ENCODE peak calls at places on chromosomes 2 and 18, in four cellular contexts. One of them, this sample, is unnamed.

GRCh38 chr18:48781041-48781989 is 169.4 kb downstream of the SMAD7 start:
- DNase-seq in head of caudate nucleus: peak
- DNase-seq in neural progenitor cell: peak
- DNase-seq in HEK293T: peak
- DNase-seq in this sample: no peak

GRCh38 chr2:233116946-233117345 is 56.8 kb downstream of the INPP5D start:
- DNase-seq in HEK293T: no peak
- DNase-seq in neural progenitor cell: no peak
- DNase-seq in head of caudate nucleus: peak
- DNase-seq in this sample: no peak

GRCh38 chr2:112156152-112156986 is 18.2 kb downstream of the FBLN7 start:
- DNase-seq in neural progenitor cell: peak
- DNase-seq in HEK293T: no peak
- DNase-seq in head of caudate nucleus: no peak
- DNase-seq in this sample: no peak

GRCh38 chr18:5297582-5297981 is 2.1 kb upstream of the ZBTB14 start:
- DNase-seq in HEK293T: no peak
- DNase-seq in neural progenitor cell: no peak
- DNase-seq in head of caudate nucleus: no peak
- DNase-seq in this sample: no peak

GRCh38 chr2:144372484-144373195 is 147.3 kb downstream of the ZEB2 start:
- DNase-seq in head of caudate nucleus: peak
- DNase-seq in neural progenitor cell: no peak
- DNase-seq in HEK293T: no peak
- DNase-seq in this sample: no peak

GRCh38 chr2:85791704-85792565 is 38.1 kb downstream of the ATOH8 start:
- DNase-seq in head of caudate nucleus: no peak
- DNase-seq in HEK293T: no peak
- DNase-seq in neural progenitor cell: no peak
- DNase-seq in this sample: no peak

GRCh38 chr2:78780321-78780720 is 245.2 kb upstream of the REG3G start:
- DNase-seq in neural progenitor cell: no peak
- DNase-seq in head of caudate nucleus: no peak
- DNase-seq in HEK293T: no peak
- DNase-seq in this sample: no peak

GRCh38 chr18:68722807-68723206 is 7.9 kb upstream of the TMX3 start:
- DNase-seq in head of caudate nucleus: no peak
- DNase-seq in HEK293T: no peak
- DNase-seq in neural progenitor cell: no peak
- DNase-seq in this sample: no peak

GRCh38 chr18:3652380-3653262 is 202.6 kb downstream of the TGIF1 start:
- DNase-seq in neural progenitor cell: no peak
- DNase-seq in HEK293T: peak
- DNase-seq in head of caudate nucleus: no peak
- DNase-seq in this sample: no peak

GRCh38 chr18:906416-907170 is 1.9 kb downstream of the ADCYAP1 start:
- DNase-seq in HEK293T: peak
- DNase-seq in head of caudate nucleus: no peak
- DNase-seq in neural progenitor cell: peak
- DNase-seq in this sample: no peak

GRCh38 chr18:46843372-46843771 is 73.9 kb downstream of the PIAS2 start:
- DNase-seq in neural progenitor cell: no peak
- DNase-seq in head of caudate nucleus: no peak
- DNase-seq in HEK293T: no peak
- DNase-seq in this sample: no peak

GRCh38 chr18:22609642-22610041 is 191.9 kb upstream of the CTAGE1 start:
- DNase-seq in head of caudate nucleus: no peak
- DNase-seq in neural progenitor cell: peak
- DNase-seq in HEK293T: peak
- DNase-seq in this sample: no peak

GRCh38 chr2:176079851-176080539 is 3.8 kb downstream of the EVX2 start:
- DNase-seq in head of caudate nucleus: no peak
- DNase-seq in HEK293T: peak
- DNase-seq in neural progenitor cell: peak
- DNase-seq in this sample: no peak

GRCh38 chr18:11747731-11748130 is 58.7 kb downstream of the GNAL start:
- DNase-seq in HEK293T: no peak
- DNase-seq in neural progenitor cell: peak
- DNase-seq in head of caudate nucleus: peak
- DNase-seq in this sample: no peak

GRCh38 chr2:66574701-66575624 is 140.0 kb downstream of the MEIS1 start:
- DNase-seq in neural progenitor cell: peak
- DNase-seq in head of caudate nucleus: peak
- DNase-seq in HEK293T: peak
- DNase-seq in this sample: no peak

GRCh38 chr2:239093956-239094355 is 246.1 kb downstream of the TWIST2 start:
- DNase-seq in neural progenitor cell: no peak
- DNase-seq in HEK293T: no peak
- DNase-seq in head of caudate nucleus: no peak
- DNase-seq in this sample: no peak

GRCh38 chr2:240687045-240687740 is 4.5 kb upstream of the AQP12A start:
- DNase-seq in head of caudate nucleus: peak
- DNase-seq in neural progenitor cell: no peak
- DNase-seq in HEK293T: no peak
- DNase-seq in this sample: no peak

GRCh38 chr2:25341031-25341727 is 546 bp downstream of the DNMT3A start:
- DNase-seq in HEK293T: peak
- DNase-seq in head of caudate nucleus: peak
- DNase-seq in neural progenitor cell: no peak
- DNase-seq in this sample: no peak

GRCh38 chr18:11849845-11850747 is 1.1 kb upstream of the CHMP1B start:
- DNase-seq in neural progenitor cell: peak
- DNase-seq in HEK293T: peak
- DNase-seq in head of caudate nucleus: peak
- DNase-seq in this sample: no peak

GRCh38 chr2:80244905-80245584 is 59.5 kb downstream of the LRRTM1 start:
- DNase-seq in neural progenitor cell: no peak
- DNase-seq in head of caudate nucleus: no peak
- DNase-seq in HEK293T: no peak
- DNase-seq in this sample: no peak

GRCh38 chr2:164803772-164804466 is 37.7 kb downstream of the COBLL1 start:
- DNase-seq in neural progenitor cell: no peak
- DNase-seq in HEK293T: no peak
- DNase-seq in head of caudate nucleus: no peak
- DNase-seq in this sample: no peak

GRCh38 chr2:84314901-84315330 is 144.2 kb downstream of the SUCLG1 start:
- DNase-seq in head of caudate nucleus: peak
- DNase-seq in HEK293T: peak
- DNase-seq in neural progenitor cell: peak
- DNase-seq in this sample: peak

GRCh38 chr2:25228848-25229674 is 60.7 kb upstream of the POMC start:
- DNase-seq in HEK293T: peak
- DNase-seq in neural progenitor cell: peak
- DNase-seq in head of caudate nucleus: peak
- DNase-seq in this sample: no peak

GRCh38 chr18:68796936-68797690 is 767 bp upstream of the CCDC102B start:
- DNase-seq in head of caudate nucleus: no peak
- DNase-seq in HEK293T: no peak
- DNase-seq in neural progenitor cell: no peak
- DNase-seq in this sample: no peak

GRCh38 chr2:105698820-105699219 is 45.9 kb upstream of the NCK2 start:
- DNase-seq in head of caudate nucleus: no peak
- DNase-seq in HEK293T: no peak
- DNase-seq in neural progenitor cell: no peak
- DNase-seq in this sample: no peak

GRCh38 chr18:23066060-23066459 is 69.2 kb upstream of the CABLES1 start:
- DNase-seq in head of caudate nucleus: no peak
- DNase-seq in neural progenitor cell: no peak
- DNase-seq in HEK293T: no peak
- DNase-seq in this sample: no peak

This sample was measured in GM12878.